ENCODE peak calls at places on chromosomes 13 and 19, in nine cellular contexts. One of them, this sample, is unnamed.

GRCh38 chr19:5621945-5622464 is 571 bp downstream of the SAFB2 start:
- DNase-seq in GM13976: no peak
- DNase-seq in nephron progenitor cell: peak
- DNase-seq in Calu3: peak
- DNase-seq in Panc1: no peak
- DNase-seq in Caki2: peak
- DNase-seq in left cardiac atrium: peak
- DNase-seq in T-helper 2 cell: no peak
- DNase-seq in RWPE1: no peak
- DNase-seq in this sample: peak

GRCh38 chr19:49682274-49682673 is 5.2 kb downstream of the PRMT1 start:
- DNase-seq in Caki2: no peak
- DNase-seq in left cardiac atrium: no peak
- DNase-seq in GM13976: no peak
- DNase-seq in Calu3: no peak
- DNase-seq in T-helper 2 cell: no peak
- DNase-seq in nephron progenitor cell: no peak
- DNase-seq in Panc1: no peak
- DNase-seq in RWPE1: no peak
- DNase-seq in this sample: no peak

GRCh38 chr13:27634231-27634630 is 12.5 kb downstream of the POLR1D start:
- DNase-seq in RWPE1: peak
- DNase-seq in T-helper 2 cell: no peak
- DNase-seq in GM13976: no peak
- DNase-seq in Caki2: no peak
- DNase-seq in left cardiac atrium: no peak
- DNase-seq in Panc1: no peak
- DNase-seq in Calu3: no peak
- DNase-seq in nephron progenitor cell: no peak
- DNase-seq in this sample: no peak

GRCh38 chr19:8654591-8655339 is 24.3 kb downstream of the NFILZ start:
- DNase-seq in T-helper 2 cell: peak
- DNase-seq in nephron progenitor cell: peak
- DNase-seq in Caki2: peak
- DNase-seq in Panc1: peak
- DNase-seq in RWPE1: peak
- DNase-seq in Calu3: peak
- DNase-seq in left cardiac atrium: peak
- DNase-seq in GM13976: peak
- DNase-seq in this sample: peak

GRCh38 chr19:1265611-1266115 is 3.5 kb upstream of the CIRBP start:
- DNase-seq in left cardiac atrium: peak
- DNase-seq in GM13976: no peak
- DNase-seq in RWPE1: peak
- DNase-seq in T-helper 2 cell: no peak
- DNase-seq in Calu3: no peak
- DNase-seq in Caki2: peak
- DNase-seq in Panc1: no peak
- DNase-seq in nephron progenitor cell: no peak
- DNase-seq in this sample: peak

GRCh38 chr13:59043016-59043415 is 1120.7 kb downstream of the DIAPH3 start:
- DNase-seq in nephron progenitor cell: no peak
- DNase-seq in Panc1: no peak
- DNase-seq in left cardiac atrium: no peak
- DNase-seq in Caki2: no peak
- DNase-seq in Calu3: no peak
- DNase-seq in RWPE1: no peak
- DNase-seq in GM13976: no peak
- DNase-seq in T-helper 2 cell: no peak
- DNase-seq in this sample: no peak

GRCh38 chr13:27375686-27376326 is 48.6 kb upstream of the GTF3A start:
- DNase-seq in T-helper 2 cell: peak
- DNase-seq in GM13976: peak
- DNase-seq in RWPE1: peak
- DNase-seq in Panc1: no peak
- DNase-seq in Caki2: no peak
- DNase-seq in Calu3: peak
- DNase-seq in left cardiac atrium: peak
- DNase-seq in nephron progenitor cell: peak
- DNase-seq in this sample: peak

GRCh38 chr19:38389101-38389925 is 816 bp downstream of the SPRED3 start:
- DNase-seq in nephron progenitor cell: peak
- DNase-seq in RWPE1: peak
- DNase-seq in Calu3: no peak
- DNase-seq in T-helper 2 cell: no peak
- DNase-seq in Panc1: no peak
- DNase-seq in GM13976: peak
- DNase-seq in Caki2: no peak
- DNase-seq in left cardiac atrium: peak
- DNase-seq in this sample: no peak

GRCh38 chr19:18853755-18854427 is 22.1 kb downstream of the UPF1 start:
- DNase-seq in Panc1: no peak
- DNase-seq in Caki2: no peak
- DNase-seq in T-helper 2 cell: no peak
- DNase-seq in left cardiac atrium: no peak
- DNase-seq in RWPE1: no peak
- DNase-seq in GM13976: no peak
- DNase-seq in nephron progenitor cell: no peak
- DNase-seq in Calu3: no peak
- DNase-seq in this sample: no peak

GRCh38 chr19:33302175-33302973 is at the start of gene CEBPA:
- DNase-seq in T-helper 2 cell: peak
- DNase-seq in left cardiac atrium: peak
- DNase-seq in RWPE1: peak
- DNase-seq in GM13976: peak
- DNase-seq in Panc1: no peak
- DNase-seq in Caki2: peak
- DNase-seq in nephron progenitor cell: peak
- DNase-seq in Calu3: peak
- DNase-seq in this sample: peak

GRCh38 chr13:26557393-26558073 is at the start of gene WASF3:
- DNase-seq in nephron progenitor cell: peak
- DNase-seq in Panc1: peak
- DNase-seq in Calu3: peak
- DNase-seq in T-helper 2 cell: no peak
- DNase-seq in GM13976: peak
- DNase-seq in Caki2: no peak
- DNase-seq in RWPE1: peak
- DNase-seq in left cardiac atrium: peak
- DNase-seq in this sample: peak

GRCh38 chr19:2039082-2039958 is 11.7 kb downstream of the MKNK2 start:
- DNase-seq in T-helper 2 cell: no peak
- DNase-seq in left cardiac atrium: no peak
- DNase-seq in GM13976: no peak
- DNase-seq in Calu3: no peak
- DNase-seq in Caki2: no peak
- DNase-seq in Panc1: no peak
- DNase-seq in RWPE1: no peak
- DNase-seq in nephron progenitor cell: no peak
- DNase-seq in this sample: peak

GRCh38 chr19:48746120-48746519 is 589 bp downstream of the IZUMO1 start:
- DNase-seq in GM13976: no peak
- DNase-seq in Calu3: no peak
- DNase-seq in RWPE1: no peak
- DNase-seq in T-helper 2 cell: no peak
- DNase-seq in Caki2: no peak
- DNase-seq in Panc1: no peak
- DNase-seq in left cardiac atrium: no peak
- DNase-seq in nephron progenitor cell: no peak
- DNase-seq in this sample: no peak

GRCh38 chr13:44012910-44013309 is 133.2 kb downstream of the LACC1 start:
- DNase-seq in Calu3: no peak
- DNase-seq in GM13976: no peak
- DNase-seq in left cardiac atrium: no peak
- DNase-seq in Panc1: no peak
- DNase-seq in nephron progenitor cell: no peak
- DNase-seq in RWPE1: no peak
- DNase-seq in T-helper 2 cell: no peak
- DNase-seq in Caki2: peak
- DNase-seq in this sample: no peak

GRCh38 chr19:32041681-32042292 is 303.6 kb upstream of the ZNF507 start:
- DNase-seq in GM13976: no peak
- DNase-seq in nephron progenitor cell: peak
- DNase-seq in Caki2: no peak
- DNase-seq in T-helper 2 cell: no peak
- DNase-seq in RWPE1: peak
- DNase-seq in Panc1: no peak
- DNase-seq in Calu3: no peak
- DNase-seq in left cardiac atrium: peak
- DNase-seq in this sample: peak

GRCh38 chr19:8611890-8612806 is 1.6 kb upstream of the ADAMTS10 start:
- DNase-seq in T-helper 2 cell: no peak
- DNase-seq in Caki2: peak
- DNase-seq in GM13976: peak
- DNase-seq in nephron progenitor cell: no peak
- DNase-seq in Calu3: no peak
- DNase-seq in Panc1: no peak
- DNase-seq in left cardiac atrium: peak
- DNase-seq in RWPE1: no peak
- DNase-seq in this sample: peak

GRCh38 chr13:30395192-30396158 is 26.8 kb upstream of the UBE2L5 start:
- DNase-seq in Caki2: peak
- DNase-seq in T-helper 2 cell: peak
- DNase-seq in GM13976: peak
- DNase-seq in nephron progenitor cell: peak
- DNase-seq in RWPE1: peak
- DNase-seq in Panc1: peak
- DNase-seq in left cardiac atrium: peak
- DNase-seq in Calu3: peak
- DNase-seq in this sample: peak

GRCh38 chr19:44988896-44989563 is 12.2 kb upstream of the RELB start:
- DNase-seq in Calu3: peak
- DNase-seq in RWPE1: peak
- DNase-seq in nephron progenitor cell: peak
- DNase-seq in Caki2: peak
- DNase-seq in left cardiac atrium: peak
- DNase-seq in T-helper 2 cell: peak
- DNase-seq in GM13976: peak
- DNase-seq in Panc1: no peak
- DNase-seq in this sample: peak

GRCh38 chr19:49676136-49676689 is 858 bp upstream of the PRMT1 start:
- DNase-seq in left cardiac atrium: peak
- DNase-seq in GM13976: peak
- DNase-seq in RWPE1: peak
- DNase-seq in Panc1: peak
- DNase-seq in nephron progenitor cell: peak
- DNase-seq in T-helper 2 cell: peak
- DNase-seq in Caki2: peak
- DNase-seq in Calu3: no peak
- DNase-seq in this sample: peak

GRCh38 chr19:17234911-17235617 is 9.0 kb downstream of the OCEL1 start:
- DNase-seq in Panc1: no peak
- DNase-seq in T-helper 2 cell: peak
- DNase-seq in left cardiac atrium: peak
- DNase-seq in GM13976: peak
- DNase-seq in RWPE1: peak
- DNase-seq in Caki2: no peak
- DNase-seq in nephron progenitor cell: peak
- DNase-seq in Calu3: peak
- DNase-seq in this sample: peak

GRCh38 chr19:40466219-40467006 is at the start of gene SPTBN4:
- DNase-seq in GM13976: no peak
- DNase-seq in nephron progenitor cell: peak
- DNase-seq in Caki2: no peak
- DNase-seq in RWPE1: no peak
- DNase-seq in Calu3: no peak
- DNase-seq in T-helper 2 cell: peak
- DNase-seq in left cardiac atrium: peak
- DNase-seq in Panc1: no peak
- DNase-seq in this sample: peak

GRCh38 chr13:64453831-64454230 is 2776.3 kb downstream of the PCDH9 start:
- DNase-seq in Calu3: no peak
- DNase-seq in T-helper 2 cell: no peak
- DNase-seq in GM13976: no peak
- DNase-seq in RWPE1: no peak
- DNase-seq in nephron progenitor cell: no peak
- DNase-seq in Panc1: no peak
- DNase-seq in Caki2: no peak
- DNase-seq in left cardiac atrium: no peak
- DNase-seq in this sample: peak

GRCh38 chr13:107205318-107206112 is 637.6 kb upstream of the ARGLU1 start:
- DNase-seq in nephron progenitor cell: peak
- DNase-seq in RWPE1: peak
- DNase-seq in Calu3: peak
- DNase-seq in left cardiac atrium: peak
- DNase-seq in GM13976: peak
- DNase-seq in T-helper 2 cell: peak
- DNase-seq in Caki2: peak
- DNase-seq in Panc1: peak
- DNase-seq in this sample: peak

GRCh38 chr13:112545866-112546265 is 42.1 kb downstream of the TUBGCP3 start:
- DNase-seq in left cardiac atrium: no peak
- DNase-seq in Panc1: no peak
- DNase-seq in Caki2: no peak
- DNase-seq in nephron progenitor cell: no peak
- DNase-seq in Calu3: no peak
- DNase-seq in GM13976: no peak
- DNase-seq in RWPE1: peak
- DNase-seq in T-helper 2 cell: no peak
- DNase-seq in this sample: no peak

GRCh38 chr19:13117176-13117771 is 734 bp upstream of the TRMT1 start:
- DNase-seq in Caki2: no peak
- DNase-seq in Panc1: no peak
- DNase-seq in Calu3: no peak
- DNase-seq in GM13976: no peak
- DNase-seq in left cardiac atrium: no peak
- DNase-seq in RWPE1: no peak
- DNase-seq in T-helper 2 cell: no peak
- DNase-seq in nephron progenitor cell: no peak
- DNase-seq in this sample: no peak

GRCh38 chr19:16628984-16629691 is 1.1 kb upstream of the MED26 start:
- DNase-seq in nephron progenitor cell: peak
- DNase-seq in left cardiac atrium: peak
- DNase-seq in Caki2: peak
- DNase-seq in Calu3: no peak
- DNase-seq in Panc1: no peak
- DNase-seq in T-helper 2 cell: no peak
- DNase-seq in RWPE1: peak
- DNase-seq in GM13976: no peak
- DNase-seq in this sample: no peak

GRCh38 chr19:5079410-5079774 is 110.5 kb downstream of the KDM4B start:
- DNase-seq in Panc1: no peak
- DNase-seq in T-helper 2 cell: no peak
- DNase-seq in nephron progenitor cell: no peak
- DNase-seq in Calu3: no peak
- DNase-seq in Caki2: no peak
- DNase-seq in left cardiac atrium: no peak
- DNase-seq in RWPE1: no peak
- DNase-seq in GM13976: no peak
- DNase-seq in this sample: no peak

GRCh38 chr13:29922281-29922821 is 71.9 kb upstream of the UBL3 start:
- DNase-seq in Panc1: no peak
- DNase-seq in Calu3: no peak
- DNase-seq in nephron progenitor cell: no peak
- DNase-seq in Caki2: peak
- DNase-seq in GM13976: no peak
- DNase-seq in T-helper 2 cell: no peak
- DNase-seq in left cardiac atrium: no peak
- DNase-seq in RWPE1: peak
- DNase-seq in this sample: no peak

GRCh38 chr13:74687452-74688180 is 553.4 kb upstream of the KLF12 start:
- DNase-seq in left cardiac atrium: peak
- DNase-seq in Caki2: no peak
- DNase-seq in T-helper 2 cell: no peak
- DNase-seq in Panc1: no peak
- DNase-seq in Calu3: no peak
- DNase-seq in GM13976: no peak
- DNase-seq in RWPE1: no peak
- DNase-seq in nephron progenitor cell: peak
- DNase-seq in this sample: no peak

GRCh38 chr13:106118996-106119395 is 416.5 kb downstream of the EFNB2 start:
- DNase-seq in Caki2: no peak
- DNase-seq in nephron progenitor cell: no peak
- DNase-seq in Panc1: no peak
- DNase-seq in left cardiac atrium: no peak
- DNase-seq in T-helper 2 cell: no peak
- DNase-seq in GM13976: no peak
- DNase-seq in Calu3: no peak
- DNase-seq in RWPE1: no peak
- DNase-seq in this sample: no peak